ENCODE peak calls at places on chromosome 2, in ten cellular contexts. G is esophagus squamous epithelium; S is heart right ventricle; V is OCI-LY7; F is transverse colon; N is neural progenitor cell; O is Karpas-422; T is lower lobe of right lung; D is upper lobe of right lung; I is CD8-positive, alpha-beta T cell. C is an unnamed sample. For H3K36me3, the result is how much of the 10 kb centered on the place peaks cover.

GRCh38 chr2:110149330-110150220 is 34.0 kb upstream of the MALL start:
- DNase-seq in G (no peak), S (no peak), V (no peak), F (no peak), N (no peak), O (no peak), T (no peak), D (no peak), I (no peak), C (no peak)

GRCh38 chr2:165793161-165793778 is 777 bp downstream of the GALNT3 start:
- DNase-seq in G (no peak), S (peak), V (no peak), F (peak), N (peak), O (no peak), T (peak), D (no peak), I (peak), C (no peak)

GRCh38 chr2:10047616-10048500 is 4.5 kb downstream of the KLF11 start:
- DNase-seq in G (no peak), S (no peak), V (no peak), F (no peak), N (no peak), O (no peak), T (peak), D (no peak), I (no peak), C (no peak)

GRCh38 chr2:140791802-140792201 is 1339.0 kb downstream of the LRP1B start:
- DNase-seq in G (no peak), S (no peak), V (no peak), F (no peak), N (no peak), O (no peak), T (no peak), D (no peak), I (no peak), C (no peak)

GRCh38 chr2:9356336-9356735 is 67.0 kb downstream of the ITGB1BP1 start:
- DNase-seq in G (no peak), S (no peak), V (no peak), F (no peak), N (peak), O (no peak), T (no peak), D (no peak), I (no peak), C (no peak)

GRCh38 chr2:128775401-128776285 is 457.0 kb upstream of the HS6ST1 start:
- DNase-seq in G (no peak), S (no peak), V (no peak), F (no peak), N (no peak), O (no peak), T (no peak), D (peak), I (no peak), C (no peak)

GRCh38 chr2:107325983-107326786 is 440.2 kb upstream of the ST6GAL2 start:
- DNase-seq in G (no peak), S (no peak), V (no peak), F (no peak), N (no peak), O (no peak), T (no peak), D (no peak), I (no peak), C (no peak)

GRCh38 chr2:95346236-95346737 is 49.1 kb downstream of the KCNIP3 start:
- DNase-seq in G (no peak), S (peak), V (no peak), F (peak), N (no peak), O (no peak), T (peak), D (peak), I (no peak), C (peak)

GRCh38 chr2:121722479-121722878 is 14.2 kb downstream of the NIFK start:
- DNase-seq in G (no peak), S (no peak), V (no peak), F (no peak), N (no peak), O (no peak), T (no peak), D (no peak), I (no peak), C (no peak)

GRCh38 chr2:199431748-199432213 is 26.0 kb downstream of the SATB2 start:
- DNase-seq in G (no peak), S (no peak), V (no peak), F (no peak), N (peak), O (no peak), T (no peak), D (no peak), I (no peak), C (no peak)

GRCh38 chr2:192208848-192209247 is 14.1 kb upstream of the TMEFF2 start:
- DNase-seq in G (no peak), S (no peak), V (no peak), F (no peak), N (no peak), O (no peak), T (no peak), D (no peak), I (no peak), C (no peak)

GRCh38 chr2:232320038-232320790 is 58.3 kb upstream of the ALPP start:
- DNase-seq in G (no peak), S (no peak), V (no peak), F (peak), N (no peak), O (no peak), T (no peak), D (no peak), I (no peak), C (peak)

GRCh38 chr2:232323328-232323650 is 55.3 kb upstream of the ALPP start:
- DNase-seq in G (no peak), S (no peak), V (no peak), F (no peak), N (no peak), O (no peak), T (no peak), D (no peak), I (no peak), C (no peak)

GRCh38 chr2:232321156-232321816 is 57.3 kb upstream of the ALPP start:
- DNase-seq in G (no peak), S (no peak), V (no peak), F (peak), N (peak), O (no peak), T (peak), D (no peak), I (peak), C (no peak)

GRCh38 chr2:232322560-232323327 is 55.8 kb upstream of the ALPP start:
- DNase-seq in G (no peak), S (no peak), V (no peak), F (peak), N (no peak), O (no peak), T (no peak), D (no peak), I (no peak), C (no peak)

GRCh38 chr2:232321817-232322559 is 56.6 kb upstream of the ALPP start:
- DNase-seq in G (no peak), S (no peak), V (no peak), F (peak), N (no peak), O (no peak), T (no peak), D (no peak), I (no peak), C (no peak)
- H3K36me3 ChIP-seq in G (under half), S (under half), V (under half), F (under half), N (under half), O (under half), T (under half), D (under half), I (under half), C (under half)

GRCh38 chr2:160286541-160286940 is 86.5 kb upstream of the ITGB6 start:
- DNase-seq in G (no peak), S (no peak), V (no peak), F (no peak), N (no peak), O (no peak), T (no peak), D (no peak), I (no peak), C (no peak)
- H3K36me3 ChIP-seq in G (half or more), S (under half), V (under half), F (under half), N (under half), O (under half), T (half or more), D (half or more), I (under half), C (under half)

DNA sequence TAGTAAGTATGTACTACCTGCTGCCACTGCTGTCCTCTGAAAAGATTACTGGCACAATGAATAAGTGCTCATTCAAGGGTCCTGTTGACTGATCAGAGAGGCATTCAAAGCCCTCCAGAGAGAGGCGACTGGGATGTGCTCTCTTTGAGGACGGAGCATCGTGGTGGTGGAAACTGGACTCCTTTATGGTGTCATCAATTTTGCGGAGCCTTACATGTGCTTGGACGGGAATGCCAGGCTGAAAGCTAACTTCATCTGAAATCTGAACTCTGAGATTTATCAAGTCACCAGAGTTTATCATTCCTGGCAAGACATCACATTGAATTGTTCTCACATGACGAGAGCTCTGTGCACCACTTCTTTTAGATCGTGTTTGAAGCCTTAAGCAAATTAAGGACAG is 138.2 kb downstream of the NCK2 start:
- DNase-seq in G (no peak), S (no peak), V (no peak), F (no peak), N (no peak), O (no peak), T (no peak), D (no peak), I (no peak), C (no peak)
- H3K36me3 ChIP-seq in G (under half), S (under half), V (under half), F (under half), N (under half), O (under half), T (under half), D (under half), I (under half), C (under half)

DNA sequence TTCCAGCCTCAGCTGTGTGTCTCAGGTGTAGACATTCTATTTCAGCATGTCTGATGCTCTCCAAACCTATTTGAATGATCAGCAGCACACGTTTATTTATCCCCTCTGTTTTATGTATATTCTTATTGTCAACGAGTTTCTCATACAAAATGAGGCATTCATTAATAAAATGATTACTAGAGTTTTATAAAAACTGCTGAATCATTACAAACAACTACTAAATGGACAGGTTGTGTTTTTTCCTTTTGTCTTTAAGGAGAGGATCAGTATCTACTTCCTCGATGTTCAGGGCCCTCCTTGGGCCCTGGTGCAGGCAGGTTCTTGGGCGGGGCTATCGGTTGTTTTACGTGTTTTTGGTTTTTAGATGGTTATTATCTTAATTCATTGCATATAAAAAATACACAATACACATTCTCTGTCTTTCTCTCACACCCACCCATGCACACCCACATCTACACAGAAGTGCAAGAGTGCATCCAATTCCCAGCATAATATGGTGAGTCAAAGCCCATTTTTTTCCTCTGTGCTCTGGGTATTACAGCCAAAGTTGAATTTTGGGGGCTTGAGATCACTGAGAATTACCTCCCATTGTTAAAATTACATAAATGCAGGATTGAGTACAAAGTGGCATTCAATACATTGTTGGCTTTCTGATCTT is 24.2 kb downstream of the LPIN1 start:
- DNase-seq in G (no peak), S (no peak), V (no peak), F (no peak), N (no peak), O (no peak), T (no peak), D (no peak), I (no peak), C (no peak)
- H3K36me3 ChIP-seq in G (half or more), S (under half), V (half or more), F (under half), N (under half), O (under half), T (half or more), D (half or more), I (under half), C (half or more)

DNA sequence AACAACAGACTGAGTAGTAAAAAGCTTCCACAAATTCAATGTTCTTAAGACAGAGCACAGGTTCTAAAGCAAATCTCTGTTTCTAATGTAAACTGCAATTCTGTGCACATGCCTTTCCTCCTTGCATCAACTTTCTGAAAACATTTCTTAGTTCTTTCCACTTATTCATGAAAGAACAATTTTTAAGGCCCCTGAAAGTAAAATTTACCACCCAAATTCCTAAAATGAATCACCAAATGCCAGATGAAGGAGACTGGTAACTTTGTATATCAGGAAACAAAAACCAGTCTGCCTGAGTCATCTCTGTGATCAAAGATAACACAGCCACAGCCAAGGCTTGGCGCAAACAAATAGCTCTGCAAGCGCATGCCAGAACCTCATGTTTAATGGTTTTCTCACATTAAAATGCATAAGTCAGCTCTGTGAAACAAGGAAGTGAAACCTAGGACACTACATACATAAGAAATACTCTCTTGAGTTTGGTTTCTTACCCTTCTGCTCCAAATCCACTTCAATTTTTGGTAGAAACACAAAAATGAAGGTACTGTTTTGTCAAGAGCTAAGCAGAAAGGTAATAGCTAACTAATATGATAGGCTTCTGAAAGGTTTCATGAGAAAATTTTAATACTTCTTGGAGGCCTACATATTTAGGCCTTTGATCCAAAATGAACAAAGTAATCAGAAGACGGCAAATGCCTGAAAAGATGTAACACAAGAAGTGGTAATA is 169.4 kb downstream of the THADA start:
- DNase-seq in G (no peak), S (no peak), V (peak), F (peak), N (no peak), O (peak), T (peak), D (no peak), I (peak), C (peak)
- H3K36me3 ChIP-seq in G (under half), S (under half), V (under half), F (under half), N (under half), O (under half), T (under half), D (under half), I (under half), C (under half)

GRCh38 chr2:15626967-15627366 is 35.3 kb downstream of the DDX1 start:
- DNase-seq in G (no peak), S (no peak), V (no peak), F (no peak), N (no peak), O (no peak), T (no peak), D (no peak), I (no peak), C (no peak)

GRCh38 chr2:15630121-15630957 is 38.7 kb downstream of the DDX1 start:
- DNase-seq in G (no peak), S (no peak), V (no peak), F (no peak), N (no peak), O (no peak), T (no peak), D (no peak), I (no peak), C (no peak)

GRCh38 chr2:15626126-15626525 is 34.5 kb downstream of the DDX1 start:
- DNase-seq in G (no peak), S (no peak), V (no peak), F (no peak), N (no peak), O (no peak), T (no peak), D (no peak), I (no peak), C (no peak)

GRCh38 chr2:15628899-15629855 is 37.5 kb downstream of the DDX1 start:
- DNase-seq in G (no peak), S (no peak), V (no peak), F (no peak), N (no peak), O (no peak), T (no peak), D (no peak), I (no peak), C (no peak)

DNA sequence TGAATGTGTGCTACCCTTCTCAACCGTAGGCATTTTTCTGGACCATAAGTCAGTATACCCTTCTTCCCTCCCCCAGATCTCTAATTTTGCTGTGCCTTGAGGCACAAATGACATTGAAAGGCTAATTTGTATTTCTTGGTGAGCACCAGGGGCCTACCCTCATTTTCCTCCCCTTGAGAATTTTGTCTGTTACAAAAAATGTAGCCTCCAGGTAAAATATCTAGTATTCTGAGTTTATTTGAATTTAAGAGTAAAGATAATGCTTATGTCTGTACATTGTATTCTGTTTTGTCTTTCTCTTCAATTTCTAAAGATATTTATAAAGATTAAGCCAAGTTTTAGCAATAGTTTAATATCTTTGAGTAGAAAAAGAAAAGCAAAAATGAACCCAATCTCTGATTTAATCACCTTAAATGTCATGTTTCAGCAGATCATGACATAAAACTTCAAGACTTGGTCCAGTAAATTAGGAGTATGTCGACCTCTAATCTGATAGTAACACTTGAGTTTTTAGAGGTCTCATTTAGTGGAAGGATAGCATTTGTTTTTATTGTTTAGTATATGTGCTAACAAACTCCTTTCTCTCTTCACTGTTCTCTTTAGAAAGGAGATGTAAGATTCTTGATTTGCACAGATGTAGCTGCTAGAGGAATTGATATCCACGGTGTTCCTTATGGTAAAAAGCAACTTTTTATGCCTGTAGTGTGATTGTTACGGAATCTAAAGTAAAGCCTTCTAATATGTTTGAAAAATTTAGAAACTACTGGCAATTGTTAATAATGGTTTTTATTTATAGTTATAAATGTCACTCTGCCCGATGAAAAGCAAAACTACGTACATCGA is 36.4 kb downstream of the DDX1 start:
- DNase-seq in G (no peak), S (no peak), V (no peak), F (no peak), N (no peak), O (no peak), T (no peak), D (no peak), I (no peak), C (no peak)
- H3K36me3 ChIP-seq in G (half or more), S (under half), V (half or more), F (half or more), N (under half), O (under half), T (half or more), D (half or more), I (half or more), C (half or more)

GRCh38 chr2:235402444-235402843 is 91.4 kb upstream of the AGAP1 start:
- DNase-seq in G (no peak), S (no peak), V (no peak), F (no peak), N (no peak), O (no peak), T (no peak), D (no peak), I (no peak), C (no peak)

GRCh38 chr2:235396071-235396846 is 97.6 kb upstream of the AGAP1 start:
- DNase-seq in G (no peak), S (no peak), V (no peak), F (no peak), N (no peak), O (no peak), T (no peak), D (no peak), I (no peak), C (no peak)

GRCh38 chr2:235394278-235394828 is 99.5 kb upstream of the AGAP1 start:
- DNase-seq in G (no peak), S (no peak), V (no peak), F (no peak), N (no peak), O (no peak), T (no peak), D (no peak), I (no peak), C (no peak)

GRCh38 chr2:235399895-235400294 is 93.9 kb upstream of the AGAP1 start:
- DNase-seq in G (no peak), S (no peak), V (no peak), F (no peak), N (no peak), O (no peak), T (no peak), D (no peak), I (no peak), C (no peak)

GRCh38 chr2:235398321-235398720 is 95.5 kb upstream of the AGAP1 start:
- DNase-seq in G (no peak), S (no peak), V (no peak), F (no peak), N (no peak), O (no peak), T (no peak), D (no peak), I (no peak), C (no peak)
- H3K36me3 ChIP-seq in G (under half), S (under half), V (under half), F (under half), N (under half), O (under half), T (under half), D (under half), I (under half), C (under half)

GRCh38 chr2:86214503-86214832 is 15.2 kb downstream of the MRPL35 start:
- DNase-seq in G (no peak), S (no peak), V (no peak), F (no peak), N (no peak), O (no peak), T (no peak), D (no peak), I (no peak), C (no peak)
- H3K36me3 ChIP-seq in G (half or more), S (under half), V (half or more), F (under half), N (under half), O (under half), T (under half), D (under half), I (under half), C (under half)